ENCODE peak calls at places on chromosomes 11 and 22, in six cellular contexts. One of them, this sample, is unnamed.
A peak's percentile ranks its signal among the peaks of the same experiment; 100 is the strongest.

GRCh38 chr11:112822478-112823274 is 138.5 kb upstream of the NCAM1 start:
- DNase-seq in body of pancreas: no peak
- DNase-seq in activated T-cell treated with anti-CD3 and anti-CD28 coated beads for 4 hours: no peak
- DNase-seq in stromal cell of bone marrow: no peak
- DNase-seq in stimulated activated CD4-positive, alpha-beta T cell treated with anti-CD3 and anti-CD28 coated beads, Interleukin-15, amount 100 ng/mL, for 1 hour: no peak
- DNase-seq in kidney tubule cell: no peak
- DNase-seq in this sample: no peak

GRCh38 chr11:13720940-13721339 is 52.5 kb downstream of the FAR1 start:
- DNase-seq in body of pancreas: no peak
- DNase-seq in activated T-cell treated with anti-CD3 and anti-CD28 coated beads for 4 hours: no peak
- DNase-seq in stromal cell of bone marrow: no peak
- DNase-seq in stimulated activated CD4-positive, alpha-beta T cell treated with anti-CD3 and anti-CD28 coated beads, Interleukin-15, amount 100 ng/mL, for 1 hour: no peak
- DNase-seq in kidney tubule cell: peak; percentile 21
- DNase-seq in this sample: no peak

GRCh38 chr22:28514314-28514713 is 165.3 kb downstream of the TTC28 start:
- DNase-seq in body of pancreas: no peak
- DNase-seq in activated T-cell treated with anti-CD3 and anti-CD28 coated beads for 4 hours: no peak
- DNase-seq in stromal cell of bone marrow: no peak
- DNase-seq in stimulated activated CD4-positive, alpha-beta T cell treated with anti-CD3 and anti-CD28 coated beads, Interleukin-15, amount 100 ng/mL, for 1 hour: no peak
- DNase-seq in kidney tubule cell: no peak
- DNase-seq in this sample: no peak

GRCh38 chr11:71499546-71499945 is 27.5 kb upstream of the KRTAP5-7 start:
- DNase-seq in body of pancreas: no peak
- DNase-seq in activated T-cell treated with anti-CD3 and anti-CD28 coated beads for 4 hours: no peak
- DNase-seq in stromal cell of bone marrow: no peak
- DNase-seq in stimulated activated CD4-positive, alpha-beta T cell treated with anti-CD3 and anti-CD28 coated beads, Interleukin-15, amount 100 ng/mL, for 1 hour: no peak
- DNase-seq in kidney tubule cell: no peak
- DNase-seq in this sample: no peak

GRCh38 chr11:56509439-56509838 is 18.3 kb upstream of the OR5M8 start:
- DNase-seq in body of pancreas: no peak
- DNase-seq in activated T-cell treated with anti-CD3 and anti-CD28 coated beads for 4 hours: no peak
- DNase-seq in stromal cell of bone marrow: no peak
- DNase-seq in stimulated activated CD4-positive, alpha-beta T cell treated with anti-CD3 and anti-CD28 coated beads, Interleukin-15, amount 100 ng/mL, for 1 hour: no peak
- DNase-seq in kidney tubule cell: no peak
- DNase-seq in this sample: no peak

GRCh38 chr11:85281550-85281949 is 345.6 kb downstream of the DLG2 start:
- DNase-seq in body of pancreas: no peak
- DNase-seq in activated T-cell treated with anti-CD3 and anti-CD28 coated beads for 4 hours: no peak
- DNase-seq in stromal cell of bone marrow: no peak
- DNase-seq in stimulated activated CD4-positive, alpha-beta T cell treated with anti-CD3 and anti-CD28 coated beads, Interleukin-15, amount 100 ng/mL, for 1 hour: no peak
- DNase-seq in kidney tubule cell: no peak
- DNase-seq in this sample: no peak

GRCh38 chr11:118621071-118621815 is 13.8 kb downstream of the PHLDB1 start:
- DNase-seq in body of pancreas: peak; percentile 71
- DNase-seq in activated T-cell treated with anti-CD3 and anti-CD28 coated beads for 4 hours: no peak
- DNase-seq in stromal cell of bone marrow: peak; percentile 79
- DNase-seq in stimulated activated CD4-positive, alpha-beta T cell treated with anti-CD3 and anti-CD28 coated beads, Interleukin-15, amount 100 ng/mL, for 1 hour: no peak
- DNase-seq in kidney tubule cell: peak; percentile 93
- DNase-seq in this sample: no peak

GRCh38 chr22:35973388-35973787 is 55.2 kb downstream of the RBFOX2 start:
- DNase-seq in body of pancreas: peak; percentile 35
- DNase-seq in activated T-cell treated with anti-CD3 and anti-CD28 coated beads for 4 hours: no peak
- DNase-seq in stromal cell of bone marrow: no peak
- DNase-seq in stimulated activated CD4-positive, alpha-beta T cell treated with anti-CD3 and anti-CD28 coated beads, Interleukin-15, amount 100 ng/mL, for 1 hour: no peak
- DNase-seq in kidney tubule cell: no peak
- DNase-seq in this sample: no peak

GRCh38 chr11:69655479-69656394 is 14.8 kb downstream of the CCND1 start:
- DNase-seq in body of pancreas: no peak
- DNase-seq in activated T-cell treated with anti-CD3 and anti-CD28 coated beads for 4 hours: no peak
- DNase-seq in stromal cell of bone marrow: no peak
- DNase-seq in stimulated activated CD4-positive, alpha-beta T cell treated with anti-CD3 and anti-CD28 coated beads, Interleukin-15, amount 100 ng/mL, for 1 hour: no peak
- DNase-seq in kidney tubule cell: peak; percentile 59
- DNase-seq in this sample: no peak

GRCh38 chr11:65615229-65615949 is at the start of gene PCNX3:
- DNase-seq in body of pancreas: peak; percentile 100
- DNase-seq in activated T-cell treated with anti-CD3 and anti-CD28 coated beads for 4 hours: peak; percentile 100
- DNase-seq in stromal cell of bone marrow: peak; percentile 100
- DNase-seq in stimulated activated CD4-positive, alpha-beta T cell treated with anti-CD3 and anti-CD28 coated beads, Interleukin-15, amount 100 ng/mL, for 1 hour: peak; percentile 99
- DNase-seq in kidney tubule cell: peak; percentile 100
- DNase-seq in this sample: peak; percentile 99

GRCh38 chr22:46894081-46894671 is 131.7 kb downstream of the TBC1D22A start:
- DNase-seq in body of pancreas: no peak
- DNase-seq in activated T-cell treated with anti-CD3 and anti-CD28 coated beads for 4 hours: no peak
- DNase-seq in stromal cell of bone marrow: peak; percentile 10
- DNase-seq in stimulated activated CD4-positive, alpha-beta T cell treated with anti-CD3 and anti-CD28 coated beads, Interleukin-15, amount 100 ng/mL, for 1 hour: no peak
- DNase-seq in kidney tubule cell: no peak
- DNase-seq in this sample: no peak

GRCh38 chr22:20463324-20464095 is 25.9 kb upstream of the SCARF2 start:
- DNase-seq in body of pancreas: no peak
- DNase-seq in activated T-cell treated with anti-CD3 and anti-CD28 coated beads for 4 hours: peak; percentile 7
- DNase-seq in stromal cell of bone marrow: no peak
- DNase-seq in stimulated activated CD4-positive, alpha-beta T cell treated with anti-CD3 and anti-CD28 coated beads, Interleukin-15, amount 100 ng/mL, for 1 hour: no peak
- DNase-seq in kidney tubule cell: no peak
- DNase-seq in this sample: no peak

GRCh38 chr11:132052904-132053303 is 682.5 kb downstream of the NTM start:
- DNase-seq in body of pancreas: no peak
- DNase-seq in activated T-cell treated with anti-CD3 and anti-CD28 coated beads for 4 hours: no peak
- DNase-seq in stromal cell of bone marrow: no peak
- DNase-seq in stimulated activated CD4-positive, alpha-beta T cell treated with anti-CD3 and anti-CD28 coated beads, Interleukin-15, amount 100 ng/mL, for 1 hour: no peak
- DNase-seq in kidney tubule cell: no peak
- DNase-seq in this sample: no peak

GRCh38 chr22:21038405-21038804 is 6.0 kb upstream of the SLC7A4 start:
- DNase-seq in body of pancreas: no peak
- DNase-seq in activated T-cell treated with anti-CD3 and anti-CD28 coated beads for 4 hours: no peak
- DNase-seq in stromal cell of bone marrow: no peak
- DNase-seq in stimulated activated CD4-positive, alpha-beta T cell treated with anti-CD3 and anti-CD28 coated beads, Interleukin-15, amount 100 ng/mL, for 1 hour: no peak
- DNase-seq in kidney tubule cell: no peak
- DNase-seq in this sample: no peak

GRCh38 chr11:45233121-45233803 is 52.9 kb downstream of the SYT13 start:
- DNase-seq in body of pancreas: peak; percentile 74
- DNase-seq in activated T-cell treated with anti-CD3 and anti-CD28 coated beads for 4 hours: peak; percentile 41
- DNase-seq in stromal cell of bone marrow: no peak
- DNase-seq in stimulated activated CD4-positive, alpha-beta T cell treated with anti-CD3 and anti-CD28 coated beads, Interleukin-15, amount 100 ng/mL, for 1 hour: peak; percentile 9
- DNase-seq in kidney tubule cell: peak; percentile 56
- DNase-seq in this sample: no peak

GRCh38 chr11:132050081-132050480 is 679.7 kb downstream of the NTM start:
- DNase-seq in body of pancreas: no peak
- DNase-seq in activated T-cell treated with anti-CD3 and anti-CD28 coated beads for 4 hours: no peak
- DNase-seq in stromal cell of bone marrow: no peak
- DNase-seq in stimulated activated CD4-positive, alpha-beta T cell treated with anti-CD3 and anti-CD28 coated beads, Interleukin-15, amount 100 ng/mL, for 1 hour: no peak
- DNase-seq in kidney tubule cell: no peak
- DNase-seq in this sample: no peak

GRCh38 chr22:47550524-47551437 is 788.3 kb downstream of the TBC1D22A start:
- DNase-seq in body of pancreas: no peak
- DNase-seq in activated T-cell treated with anti-CD3 and anti-CD28 coated beads for 4 hours: no peak
- DNase-seq in stromal cell of bone marrow: no peak
- DNase-seq in stimulated activated CD4-positive, alpha-beta T cell treated with anti-CD3 and anti-CD28 coated beads, Interleukin-15, amount 100 ng/mL, for 1 hour: no peak
- DNase-seq in kidney tubule cell: no peak
- DNase-seq in this sample: no peak